ENCODE peak calls at places on chromosomes 13 and 19, in eight cellular contexts. O is AG04449, T is A673, Z is ovary, R is kidney, D is RPMI7951, K is left ventricle myocardium inferior, W is progenitor cell of endocrine pancreas. Q is an unnamed sample.

GRCh38 chr13:109148243-109148642 is 518.8 kb downstream of the MYO16 start:
- DNase-seq in O (no peak), T (no peak), Z (no peak), R (no peak), D (no peak), K (no peak), W (no peak), Q (no peak)

GRCh38 chr19:45716314-45717130 is 14.2 kb downstream of the FBXO46 start:
- DNase-seq in O (no peak), T (no peak), Z (no peak), R (no peak), D (no peak), K (no peak), W (no peak), Q (peak)

GRCh38 chr19:45901432-45901903 is 945 bp downstream of the MYPOP start:
- DNase-seq in O (no peak), T (peak), Z (peak), R (peak), D (no peak), K (peak), W (no peak), Q (peak)

GRCh38 chr13:48000559-48001126 is 430 bp downstream of the SUCLA2 start:
- DNase-seq in O (no peak), T (no peak), Z (peak), R (peak), D (peak), K (no peak), W (no peak), Q (peak)

GRCh38 chr13:30872685-30873443 is 33.2 kb upstream of the MEDAG start:
- DNase-seq in O (no peak), T (peak), Z (peak), R (no peak), D (peak), K (no peak), W (no peak), Q (peak)

GRCh38 chr13:52849727-52850395 is 1.4 kb upstream of the PCDH8 start:
- DNase-seq in O (no peak), T (no peak), Z (no peak), R (no peak), D (no peak), K (no peak), W (no peak), Q (no peak)

GRCh38 chr19:38095411-38096308 is 128.4 kb downstream of the DPF1 start:
- DNase-seq in O (no peak), T (peak), Z (peak), R (peak), D (peak), K (peak), W (peak), Q (peak)

GRCh38 chr19:14555918-14556661 is 15.8 kb downstream of the NDUFB7 start:
- DNase-seq in O (no peak), T (no peak), Z (no peak), R (no peak), D (peak), K (no peak), W (no peak), Q (peak)

GRCh38 chr19:46602392-46603194 is 1.5 kb downstream of the CALM3 start:
- DNase-seq in O (no peak), T (no peak), Z (no peak), R (no peak), D (no peak), K (no peak), W (no peak), Q (no peak)

GRCh38 chr19:53518061-53518460 is 19.9 kb upstream of the ZNF331 start:
- DNase-seq in O (no peak), T (no peak), Z (no peak), R (no peak), D (no peak), K (no peak), W (no peak), Q (no peak)

GRCh38 chr19:10224337-10224736 is 6.8 kb downstream of the S1PR2 start:
- DNase-seq in O (no peak), T (no peak), Z (no peak), R (no peak), D (no peak), K (no peak), W (no peak), Q (no peak)

GRCh38 chr19:34096020-34096915 is 76.0 kb upstream of the LSM14A start:
- DNase-seq in O (no peak), T (peak), Z (no peak), R (no peak), D (peak), K (no peak), W (no peak), Q (peak)

GRCh38 chr13:22837980-22838615 is 342.7 kb upstream of the SGCG start:
- DNase-seq in O (no peak), T (no peak), Z (no peak), R (no peak), D (no peak), K (no peak), W (no peak), Q (no peak)

GRCh38 chr13:90933097-90933826 is 414.2 kb upstream of the MIR17HG start:
- DNase-seq in O (no peak), T (peak), Z (no peak), R (no peak), D (no peak), K (no peak), W (no peak), Q (no peak)

GRCh38 chr13:109166807-109167206 is 537.4 kb downstream of the MYO16 start:
- DNase-seq in O (no peak), T (no peak), Z (no peak), R (no peak), D (no peak), K (no peak), W (no peak), Q (no peak)

GRCh38 chr19:56066152-56067023 is 54.7 kb downstream of the ZNF787 start:
- DNase-seq in O (no peak), T (peak), Z (peak), R (peak), D (peak), K (peak), W (peak), Q (peak)